ENCODE peak calls at places on chromosomes 2 and 18, in six cellular contexts. N is upper lobe of right lung, D is psoas muscle, Y is heart right ventricle, H is Peyer's patch, U is H1. E is an unnamed sample. For H3K27me3, the result is how much of the 10 kb centered on the place peaks cover.

GRCh38 chr18:48819276-48819675 is 131.5 kb downstream of the SMAD7 start:
- DNase-seq in D (peak), Y (peak), U (no peak), H (peak), N (peak), E (peak)

GRCh38 chr2:9984217-9984739 is 32.8 kb downstream of the GRHL1 start:
- DNase-seq in Y (no peak), H (no peak), N (no peak), U (no peak), D (no peak), E (no peak)

GRCh38 chr2:10338242-10339188 is 35.8 kb downstream of the HPCAL1 start:
- DNase-seq in D (peak), Y (no peak), H (no peak), U (no peak), N (no peak), E (no peak)

GRCh38 chr2:15425707-15426106 is 135.4 kb downstream of the NBAS start:
- DNase-seq in H (no peak), N (no peak), Y (no peak), D (no peak), U (peak), E (no peak)

GRCh38 chr2:196123679-196124373 is 47.6 kb downstream of the STK17B start:
- DNase-seq in D (no peak), N (no peak), H (no peak), Y (no peak), U (no peak), E (no peak)

GRCh38 chr2:127917916-127918315 is 32.2 kb upstream of the AMMECR1L start:
- DNase-seq in H (no peak), D (no peak), Y (no peak), U (no peak), N (no peak), E (no peak)

GRCh38 chr2:68715353-68716041 is 19.1 kb upstream of the ARHGAP25 start:
- DNase-seq in D (peak), N (peak), U (peak), H (peak), Y (no peak), E (no peak)

GRCh38 chr2:104853926-104854506 is at the start of gene POU3F3:
- DNase-seq in D (peak), H (peak), U (peak), Y (peak), N (peak), E (peak)

GRCh38 chr2:7348761-7349160 is 431.5 kb downstream of the RNF144A start:
- DNase-seq in U (no peak), H (no peak), D (no peak), Y (no peak), N (no peak), E (no peak)
- H3K27ac ChIP-seq in U (no peak), H (no peak), D (no peak), Y (no peak), N (no peak), E (no peak)

DNA sequence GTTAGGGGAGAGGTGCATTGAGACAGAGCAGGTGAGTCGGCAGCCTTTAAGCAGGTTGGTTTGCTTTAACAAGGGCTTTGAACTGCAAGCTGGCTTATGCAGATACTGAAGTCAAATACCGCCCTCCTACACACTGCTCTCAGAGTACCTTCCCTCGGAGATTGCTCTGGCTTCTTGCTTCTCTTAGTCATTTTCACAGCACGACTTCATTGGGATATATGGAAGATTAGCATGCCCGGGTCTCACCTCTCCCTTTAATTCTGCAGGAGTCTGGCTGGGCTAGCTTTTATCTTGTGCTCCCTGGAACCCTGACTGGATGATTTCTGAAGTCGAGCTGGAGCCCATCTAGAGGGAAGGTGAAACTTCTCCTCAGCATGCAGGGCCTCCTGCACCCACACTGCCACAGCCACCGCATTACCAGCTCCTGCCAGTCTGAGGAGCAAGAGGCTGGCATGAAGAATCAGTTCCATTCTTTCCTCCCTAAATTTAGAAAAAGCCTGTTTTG is 395.5 kb upstream of the HNRNPA3 start:
- DNase-seq in D (no peak), U (no peak), N (no peak), H (no peak), Y (no peak), E (no peak)
- TF ChIP-seq CTCF in D (no peak), U (peak), N (no peak), H (no peak), Y (no peak), E (no peak)

GRCh38 chr2:218070587-218070986 is 1.5 kb downstream of the RUFY4 start:
- DNase-seq in N (no peak), U (no peak), Y (no peak), H (no peak), D (no peak), E (no peak)
- H3K27me3 ChIP-seq in N (under half), U (under half), Y (under half), H (under half), D (under half), E (under half)

DNA sequence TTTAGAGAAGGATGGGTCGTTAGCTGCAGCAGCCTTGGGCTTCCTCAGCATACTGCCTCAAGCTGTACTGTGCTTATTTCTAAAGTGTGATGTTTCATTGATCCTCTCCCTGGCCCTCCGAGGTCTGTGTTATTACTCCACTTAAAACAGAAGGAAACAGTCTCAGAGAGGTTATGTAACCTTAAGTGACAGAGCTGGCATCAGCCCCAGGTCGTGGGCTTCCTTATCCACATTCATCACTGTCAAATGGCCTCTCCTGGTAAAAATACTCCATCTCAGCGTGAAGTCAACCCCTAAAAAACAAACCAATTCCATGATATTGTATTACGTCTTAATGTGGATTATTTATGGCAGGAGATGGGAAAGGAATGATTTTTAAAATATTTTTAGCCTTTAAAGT is 153.3 kb upstream of the NOSTRIN start:
- DNase-seq in U (no peak), D (no peak), Y (peak), H (no peak), N (no peak), E (peak)
- H3K27ac ChIP-seq in U (no peak), D (no peak), Y (no peak), H (no peak), N (no peak), E (peak)

E was measured in left ventricle myocardium inferior.